ENCODE peak calls at places on chromosomes 3 and 15, in four cellular contexts. L is GM12878, M is K562, I is HepG2. V is an unnamed sample.
A peak's percentile ranks its signal among the peaks of the same experiment; 100 is the strongest.

GRCh38 chr3:144324061-144324460 is 352.4 kb downstream of the DIPK2A start:
- DNase-seq in I (no peak), L (no peak), M (no peak), V (no peak)

GRCh38 chr3:125683067-125683844 is 88.0 kb upstream of the OSBPL11 start:
- DNase-seq in L (no peak), I (no peak), M (no peak), V (no peak)

GRCh38 chr3:196327405-196327804 is 9.4 kb upstream of the DYNLT2B start:
- DNase-seq in L (no peak), M (no peak), I (no peak), V (peak; percentile 51)

GRCh38 chr15:37059051-37059450 is 41.3 kb downstream of the MEIS2 start:
- DNase-seq in M (no peak), L (no peak), I (no peak), V (no peak)

GRCh38 chr3:30544811-30545210 is 61.6 kb upstream of the TGFBR2 start:
- DNase-seq in M (no peak), I (no peak), L (no peak), V (no peak)

GRCh38 chr3:63523100-63523499 is 129.4 kb upstream of the SNTN start:
- DNase-seq in L (no peak), M (no peak), I (no peak), V (no peak)

GRCh38 chr3:101963902-101964362 is 114.6 kb downstream of the NFKBIZ start:
- DNase-seq in L (no peak), I (no peak), M (no peak), V (no peak)

GRCh38 chr15:67822537-67823370 is 2.6 kb upstream of the SKOR1 start:
- DNase-seq in L (no peak), M (peak; percentile 78), I (no peak), V (peak; percentile 79)

GRCh38 chr3:123335007-123335670 is 113.8 kb downstream of the ADCY5 start:
- DNase-seq in I (no peak), M (no peak), L (peak; percentile 7), V (no peak)

GRCh38 chr3:5347486-5347885 is 160.0 kb downstream of the EDEM1 start:
- DNase-seq in L (no peak), M (no peak), I (no peak), V (no peak)

GRCh38 chr3:180284331-180285110 is 247.8 kb upstream of the PEX5L start:
- DNase-seq in L (no peak), I (no peak), M (no peak), V (no peak)

GRCh38 chr3:127443581-127444375 is 146.8 kb downstream of the TPRA1 start:
- DNase-seq in I (no peak), L (no peak), M (no peak), V (peak; percentile 36)

GRCh38 chr15:31301687-31301990 is 25.0 kb upstream of the KLF13 start:
- DNase-seq in I (no peak), M (no peak), L (no peak), V (no peak)

GRCh38 chr3:44825264-44825925 is 36.3 kb upstream of the TMEM42 start:
- DNase-seq in M (no peak), I (no peak), L (no peak), V (no peak)

GRCh38 chr15:61382927-61383326 is 153.8 kb upstream of the RORA start:
- DNase-seq in M (no peak), I (no peak), L (no peak), V (no peak)

GRCh38 chr3:98807011-98807410 is 43.9 kb downstream of the ST3GAL6 start:
- DNase-seq in I (no peak), M (no peak), L (no peak), V (no peak)

GRCh38 chr15:71821547-71822129 is 11.3 kb downstream of the NR2E3 start:
- DNase-seq in M (no peak), I (no peak), L (no peak), V (no peak)

GRCh38 chr15:66474140-66474539 is 23.4 kb downstream of the SNAPC5 start:
- DNase-seq in L (no peak), M (no peak), I (no peak), V (peak; percentile 50)
- TF ChIP-seq BRCA1 in L (no peak), M (no peak), I (no peak), V (no peak)

GRCh38 chr15:34011476-34011875 is 27.5 kb downstream of the AVEN start:
- DNase-seq in I (no peak), M (no peak), L (no peak), V (no peak)
- TF ChIP-seq BRCA1 in I (no peak), M (no peak), L (no peak), V (no peak)

DNA sequence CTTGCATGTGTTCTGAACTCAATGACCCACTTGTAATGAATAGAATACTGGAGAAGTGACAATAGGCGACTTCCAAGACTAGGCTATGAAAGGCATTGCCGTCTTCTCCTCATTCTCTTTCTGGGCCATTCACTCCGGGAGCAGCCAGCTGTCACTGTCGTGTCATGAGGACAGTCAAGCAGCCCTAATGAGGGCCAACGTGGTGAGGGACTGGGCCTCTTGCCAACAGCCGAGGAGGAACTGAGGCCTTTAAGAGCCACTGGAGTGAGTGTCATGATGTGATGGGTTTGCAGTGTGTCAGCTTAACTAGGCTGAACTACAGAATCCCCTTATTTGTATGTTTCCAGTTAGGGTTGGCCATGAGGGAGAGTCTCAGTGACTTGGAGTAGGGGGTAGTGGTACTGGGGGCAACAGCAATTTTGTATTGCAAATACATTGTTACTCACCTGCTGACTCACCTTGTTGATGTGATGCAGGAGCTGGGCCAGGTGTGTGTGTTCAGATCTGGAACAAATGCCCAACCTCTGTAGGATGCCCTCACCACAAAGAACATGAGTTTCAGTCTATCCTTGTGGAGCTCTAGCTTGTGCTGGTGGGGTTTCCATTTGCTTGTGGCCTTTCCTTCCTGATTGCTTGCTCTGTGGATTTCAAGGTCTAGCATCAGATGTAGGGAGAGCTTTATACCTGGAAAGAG is 188.5 kb upstream of the PROK2 start:
- DNase-seq in M (no peak), L (no peak), I (no peak), V (no peak)
- TF ChIP-seq BRCA1 in M (no peak), L (no peak), I (no peak), V (no peak)

GRCh38 chr15:73593278-73594074 is 39.7 kb downstream of the NPTN start:
- DNase-seq in L (no peak), M (peak; percentile 16), I (no peak), V (no peak)
- TF ChIP-seq BRCA1 in L (no peak), M (no peak), I (no peak), V (no peak)

GRCh38 chr3:150351398-150351797 is 56.7 kb upstream of the TSC22D2 start:
- DNase-seq in M (no peak), I (no peak), L (no peak), V (no peak)
- TF ChIP-seq BRCA1 in M (no peak), I (no peak), L (no peak), V (no peak)

GRCh38 chr3:86234516-86235254 is 756.3 kb downstream of the VGLL3 start:
- DNase-seq in L (no peak), M (no peak), I (no peak), V (no peak)
- TF ChIP-seq BRCA1 in L (no peak), M (no peak), I (no peak), V (no peak)

V was measured in H1.